ENCODE peak calls at places on chromosomes 5 and 9, in five cellular contexts. X is psoas muscle, P is HepG2, I is astrocyte, D is ovary. Z is an unnamed sample.
A peak's percentile ranks its signal among the peaks of the same experiment; 100 is the strongest.

GRCh38 chr9:35727676-35728040 is 4.3 kb downstream of the TLN1 start:
- DNase-seq in X (no peak), P (no peak), I (no peak), D (no peak), Z (no peak)

GRCh38 chr9:121362813-121363585 is 7.1 kb downstream of the STOM start:
- DNase-seq in X (no peak), P (no peak), I (peak; percentile 56), D (no peak), Z (peak; percentile 78)

GRCh38 chr5:73338201-73339126 is 110.1 kb downstream of the FOXD1 start:
- DNase-seq in X (no peak), P (peak; percentile 3), I (peak; percentile 92), D (no peak), Z (peak; percentile 36)

GRCh38 chr9:121259935-121260334 is 8.0 kb upstream of the GSN start:
- DNase-seq in X (no peak), P (no peak), I (no peak), D (no peak), Z (no peak)

GRCh38 chr9:20981486-20981885 is 50.0 kb downstream of the HACD4 start:
- DNase-seq in X (no peak), P (no peak), I (peak; percentile 84), D (no peak), Z (peak; percentile 79)

GRCh38 chr5:144634138-144634537 is 463.5 kb downstream of the KCTD16 start:
- DNase-seq in X (no peak), P (no peak), I (no peak), D (no peak), Z (no peak)

GRCh38 chr9:92501671-92502393 is 19.5 kb upstream of the ASPN start:
- DNase-seq in X (peak; percentile 69), P (peak; percentile 46), I (no peak), D (no peak), Z (peak; percentile 58)

GRCh38 chr5:112929336-112930081 is 7.5 kb upstream of the REEP5 start:
- DNase-seq in X (no peak), P (no peak), I (no peak), D (no peak), Z (no peak)

GRCh38 chr5:159458217-159458711 is 128.0 kb upstream of the IL12B start:
- DNase-seq in X (no peak), P (no peak), I (no peak), D (no peak), Z (no peak)

GRCh38 chr5:115751176-115751575 is 65.3 kb downstream of the CDO1 start:
- DNase-seq in X (no peak), P (no peak), I (no peak), D (no peak), Z (no peak)

GRCh38 chr9:127589955-127590370 is 22.1 kb upstream of the STXBP1 start:
- DNase-seq in X (peak; percentile 64), P (peak; percentile 70), I (peak; percentile 47), D (peak; percentile 76), Z (peak; percentile 87)

GRCh38 chr9:134220311-134220710 is 55.9 kb upstream of the RNU6ATAC start:
- DNase-seq in X (peak; percentile 30), P (peak; percentile 21), I (no peak), D (peak; percentile 8), Z (no peak)

GRCh38 chr5:135030691-135031145 is 3.3 kb downstream of the PITX1 start:
- DNase-seq in X (peak; percentile 44), P (no peak), I (no peak), D (no peak), Z (no peak)

GRCh38 chr5:103259705-103260355 is 1.3 kb downstream of the MACIR start:
- DNase-seq in X (no peak), P (peak; percentile 19), I (peak; percentile 36), D (no peak), Z (peak; percentile 44)

GRCh38 chr5:102152906-102153787 is 142.9 kb downstream of the SLCO4C1 start:
- DNase-seq in X (no peak), P (peak; percentile 48), I (no peak), D (no peak), Z (peak; percentile 3)

GRCh38 chr5:113166285-113166684 is 189.7 kb downstream of the DCP2 start:
- DNase-seq in X (no peak), P (no peak), I (peak; percentile 83), D (no peak), Z (peak; percentile 56)

GRCh38 chr9:81266086-81266485 is 423.3 kb downstream of the TLE1 start:
- DNase-seq in X (no peak), P (no peak), I (peak; percentile 76), D (no peak), Z (peak; percentile 17)

GRCh38 chr9:70830618-70831017 is 290.8 kb downstream of the TRPM3 start:
- DNase-seq in X (no peak), P (no peak), I (no peak), D (no peak), Z (peak; percentile 17)

GRCh38 chr5:143359869-143360268 is 43.6 kb downstream of the NR3C1 start:
- DNase-seq in X (no peak), P (no peak), I (no peak), D (no peak), Z (no peak)

GRCh38 chr9:73565833-73566465 is 414.3 kb downstream of the ANXA1 start:
- DNase-seq in X (no peak), P (peak; percentile 46), I (peak; percentile 67), D (no peak), Z (peak; percentile 44)

GRCh38 chr9:120692901-120693573 is 21.2 kb downstream of the MEGF9 start:
- DNase-seq in X (no peak), P (no peak), I (peak; percentile 41), D (no peak), Z (peak; percentile 41)

GRCh38 chr9:107487521-107488399 is 1.8 kb downstream of the KLF4 start:
- DNase-seq in X (peak; percentile 72), P (no peak), I (peak; percentile 30), D (peak; percentile 67), Z (peak; percentile 63)

DNA sequence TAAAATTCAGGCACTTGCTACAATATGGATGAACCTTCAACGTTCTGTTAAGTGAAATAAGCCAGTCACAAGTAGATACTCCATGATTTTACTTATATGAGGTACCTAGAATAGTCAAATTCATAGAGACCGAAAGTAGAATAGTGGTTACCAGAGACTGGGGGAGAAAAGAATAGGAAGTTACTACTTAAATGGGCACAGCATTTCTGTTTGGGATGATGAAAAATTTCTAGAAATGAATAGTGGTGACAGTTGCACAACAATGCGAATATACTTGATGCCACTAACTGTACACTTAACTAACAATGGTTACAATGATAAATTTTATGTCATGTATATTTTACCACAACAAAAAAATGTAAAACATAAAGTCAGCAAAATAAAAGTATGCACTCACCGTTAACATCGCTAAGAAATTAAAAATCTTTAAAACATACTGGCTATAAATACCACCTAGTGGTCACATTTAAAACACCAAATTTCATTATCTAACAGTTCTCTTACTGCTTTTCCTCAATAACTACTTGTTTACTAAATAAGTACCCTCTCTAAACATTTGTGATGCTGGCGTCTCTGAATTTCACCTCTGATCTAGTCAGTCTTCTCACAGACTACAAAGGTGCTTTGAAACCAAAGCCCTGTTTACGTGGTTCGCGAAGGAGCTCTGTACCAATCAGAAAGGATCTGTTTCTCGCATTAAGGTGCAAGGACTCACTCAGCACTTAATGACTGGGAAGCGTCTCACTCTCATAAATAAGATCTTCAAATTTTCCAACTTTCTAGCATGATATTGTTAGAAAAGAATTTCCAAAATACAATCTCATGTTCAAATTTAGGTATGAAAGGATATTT is 22.7 kb downstream of the KIF3A start:
- DNase-seq in X (no peak), P (peak; percentile 3), I (no peak), D (no peak), Z (peak; percentile 35)
- TF ChIP-seq CTCF in X (peak; percentile 30), P (no peak), I (peak; percentile 38), D (no peak), Z (peak; percentile 34)

GRCh38 chr9:122463828-122464632 is 13.7 kb downstream of the OR1J1 start:
- DNase-seq in X (no peak), P (peak; percentile 69), I (no peak), D (no peak), Z (no peak)
- H3K4me3 ChIP-seq in X (peak overlapping the region; percentile 59), P (peak overlapping the region; percentile 75), I (peak overlapping the region; percentile 54), D (no peak overlapping the region), Z (peak overlapping the region; percentile 52)

GRCh38 chr5:176619203-176619568 is 9.2 kb upstream of the GPRIN1 start:
- DNase-seq in X (peak; percentile 89), P (peak; percentile 56), I (peak; percentile 68), D (no peak), Z (peak; percentile 89)
- TF ChIP-seq CTCF in X (peak; percentile 14), P (peak; percentile 67), I (no peak), D (no peak), Z (peak; percentile 37)

GRCh38 chr5:141691867-141692532 is 10.0 kb upstream of the ARAP3 start:
- DNase-seq in X (peak; percentile 91), P (peak; percentile 52), I (peak; percentile 22), D (peak; percentile 90), Z (peak; percentile 79)
- H3K4me3 ChIP-seq in X (peak overlapping the region; percentile 53), P (peak overlapping the region; percentile 52), I (peak overlapping the region; percentile 52), D (no peak overlapping the region), Z (peak overlapping the region; percentile 55)

DNA sequence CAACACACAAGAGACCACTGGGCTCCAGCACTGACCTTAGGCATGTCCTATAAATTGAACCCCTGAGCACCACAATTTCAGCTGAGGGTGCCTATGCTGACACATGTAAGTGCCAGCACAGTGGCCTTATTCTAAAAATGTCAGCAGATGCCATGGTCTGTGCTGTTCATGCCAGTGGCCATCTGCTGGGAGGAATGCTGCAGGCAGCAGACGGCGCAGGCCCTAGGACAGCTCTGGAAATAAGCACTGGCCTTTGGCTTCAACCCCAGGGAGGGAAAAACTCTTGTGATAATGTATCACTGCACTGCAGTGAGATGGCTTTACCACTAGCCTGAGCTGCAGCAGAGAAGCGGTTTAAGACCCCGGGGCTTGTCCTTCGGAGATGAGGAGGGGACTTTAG is 98.5 kb downstream of the SYK start:
- DNase-seq in X (peak; percentile 71), P (no peak), I (no peak), D (no peak), Z (no peak)
- TF ChIP-seq CTCF in X (peak; percentile 58), P (peak; percentile 21), I (no peak), D (no peak), Z (peak; percentile 21)

DNA sequence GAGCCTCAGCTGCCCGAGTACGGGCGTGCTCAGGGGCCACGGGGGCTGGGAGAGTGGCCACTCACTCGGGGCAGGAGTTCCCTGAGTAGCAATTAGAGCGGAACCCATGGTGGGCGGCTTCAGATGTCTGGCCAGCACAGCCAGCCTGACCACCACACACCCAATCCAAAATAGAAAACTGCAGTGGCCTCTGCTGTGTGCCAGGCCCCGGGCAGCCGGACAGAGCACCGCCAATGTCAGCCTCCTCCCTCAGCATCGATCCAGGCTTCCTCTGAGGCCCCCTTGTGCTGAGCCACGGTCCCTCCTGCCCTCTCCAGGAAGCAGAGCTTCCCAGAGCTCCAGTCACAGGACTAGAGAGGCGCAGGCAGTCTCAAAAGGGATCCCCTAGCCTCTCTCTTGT is 2.7 kb downstream of the ADAMTS2 start:
- DNase-seq in X (no peak), P (no peak), I (no peak), D (peak; percentile 55), Z (peak; percentile 68)
- H3K4me3 ChIP-seq in X (peak overlapping the region; percentile 73), P (no peak overlapping the region), I (no peak overlapping the region), D (no peak overlapping the region), Z (peak overlapping the region; percentile 86)

Z was measured in fibroblast of pulmonary artery.